ENCODE peak calls at places on chromosomes 12 and 14, in four cellular contexts. One of them, this sample, is unnamed. For H3K4me1, the result is how much of the 10 kb centered on the place peaks cover.

GRCh38 chr12:9404469-9405260 is 196.5 kb upstream of the PZP start:
- DNase-seq in H1: no peak
- DNase-seq in HepG2: no peak
- DNase-seq in esophagus muscularis mucosa: peak
- DNase-seq in this sample: no peak

GRCh38 chr12:13981296-13981962 is at the start of gene GRIN2B:
- DNase-seq in H1: no peak
- DNase-seq in HepG2: no peak
- DNase-seq in esophagus muscularis mucosa: no peak
- DNase-seq in this sample: no peak

GRCh38 chr14:46381674-46382073 is 269.9 kb downstream of the RPL10L start:
- DNase-seq in HepG2: no peak
- DNase-seq in H1: no peak
- DNase-seq in esophagus muscularis mucosa: no peak
- DNase-seq in this sample: no peak

GRCh38 chr14:69259531-69260245 is at the start of gene GALNT16:
- DNase-seq in HepG2: no peak
- DNase-seq in H1: no peak
- DNase-seq in esophagus muscularis mucosa: no peak
- DNase-seq in this sample: peak

GRCh38 chr12:13033266-13033875 is 10.8 kb upstream of the FAM234B start:
- DNase-seq in H1: no peak
- DNase-seq in esophagus muscularis mucosa: no peak
- DNase-seq in HepG2: no peak
- DNase-seq in this sample: no peak

GRCh38 chr14:60563113-60563512 is 54.2 kb downstream of the SIX6 start:
- DNase-seq in H1: no peak
- DNase-seq in HepG2: no peak
- DNase-seq in esophagus muscularis mucosa: no peak
- DNase-seq in this sample: no peak

GRCh38 chr14:68939893-68940613 is 39.0 kb downstream of the ACTN1 start:
- DNase-seq in H1: no peak
- DNase-seq in esophagus muscularis mucosa: no peak
- DNase-seq in HepG2: peak
- DNase-seq in this sample: peak

GRCh38 chr12:116053479-116054195 is 223.9 kb downstream of the MED13L start:
- DNase-seq in esophagus muscularis mucosa: no peak
- DNase-seq in HepG2: peak
- DNase-seq in H1: no peak
- DNase-seq in this sample: no peak

GRCh38 chr12:25701290-25701689 is 148.2 kb upstream of the LMNTD1 start:
- DNase-seq in H1: no peak
- DNase-seq in esophagus muscularis mucosa: no peak
- DNase-seq in HepG2: no peak
- DNase-seq in this sample: no peak

GRCh38 chr12:5499566-5500325 is 67.8 kb downstream of the NTF3 start:
- DNase-seq in H1: no peak
- DNase-seq in esophagus muscularis mucosa: no peak
- DNase-seq in HepG2: no peak
- DNase-seq in this sample: no peak

DNA sequence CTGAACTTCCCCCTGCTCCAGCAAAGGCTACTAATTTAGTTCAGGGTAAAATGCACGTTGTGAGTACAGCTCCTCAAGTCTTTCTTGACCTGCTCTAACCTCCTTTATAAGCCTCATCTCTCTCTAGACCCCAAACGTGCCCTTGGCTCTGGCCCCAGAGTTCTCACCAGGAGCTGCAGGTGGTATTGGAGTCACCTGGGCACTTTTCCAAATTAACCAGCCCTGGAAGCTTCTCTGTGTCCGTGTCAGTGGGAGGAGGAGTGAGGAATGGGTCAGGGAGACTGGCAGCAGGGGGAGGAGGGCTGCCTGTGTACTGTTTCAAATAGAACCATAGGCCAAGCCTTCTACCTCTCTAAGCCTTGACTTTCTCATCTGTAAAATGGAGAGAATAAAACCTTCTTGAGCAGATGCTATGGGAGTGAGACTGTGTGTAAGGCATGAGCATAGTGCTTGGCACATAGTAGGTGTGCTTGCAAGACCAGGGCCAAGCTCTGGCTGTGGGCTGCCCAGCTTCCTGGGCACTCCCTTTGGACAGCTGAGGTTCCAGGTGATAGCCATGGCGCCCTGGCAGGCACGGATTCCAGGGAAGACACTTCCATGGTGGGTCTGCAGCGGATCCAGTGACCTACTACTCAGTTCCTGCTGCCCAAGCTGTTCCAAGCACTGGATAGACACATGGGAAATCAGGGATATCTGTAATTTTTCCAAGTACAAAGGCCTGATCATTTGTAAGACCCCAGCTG is 24.4 kb downstream of the ASB2 start:
- DNase-seq in esophagus muscularis mucosa: no peak
- DNase-seq in H1: no peak
- DNase-seq in HepG2: no peak
- DNase-seq in this sample: no peak
- TF ChIP-seq EP300 in esophagus muscularis mucosa: no peak
- TF ChIP-seq EP300 in H1: no peak
- TF ChIP-seq EP300 in HepG2: no peak
- TF ChIP-seq EP300 in this sample: no peak

GRCh38 chr12:123134265-123134664 is 16.6 kb downstream of the PITPNM2 start:
- DNase-seq in HepG2: no peak
- DNase-seq in esophagus muscularis mucosa: no peak
- DNase-seq in H1: no peak
- DNase-seq in this sample: no peak
- TF ChIP-seq POLR2AphosphoS5 in HepG2: no peak
- TF ChIP-seq POLR2AphosphoS5 in esophagus muscularis mucosa: no peak
- TF ChIP-seq POLR2AphosphoS5 in H1: no peak
- TF ChIP-seq POLR2AphosphoS5 in this sample: no peak

GRCh38 chr12:1562813-1563412 is 31.5 kb downstream of the FBXL14 start:
- DNase-seq in H1: no peak
- DNase-seq in esophagus muscularis mucosa: no peak
- DNase-seq in HepG2: no peak
- DNase-seq in this sample: no peak

GRCh38 chr12:1572731-1573130 is 21.6 kb downstream of the FBXL14 start:
- DNase-seq in H1: no peak
- DNase-seq in HepG2: no peak
- DNase-seq in esophagus muscularis mucosa: no peak
- DNase-seq in this sample: no peak

GRCh38 chr12:1566449-1567135 is 27.8 kb downstream of the FBXL14 start:
- DNase-seq in esophagus muscularis mucosa: no peak
- DNase-seq in HepG2: no peak
- DNase-seq in H1: no peak
- DNase-seq in this sample: no peak

GRCh38 chr12:1565172-1565571 is 29.2 kb downstream of the FBXL14 start:
- DNase-seq in H1: no peak
- DNase-seq in esophagus muscularis mucosa: no peak
- DNase-seq in HepG2: no peak
- DNase-seq in this sample: no peak

DNA sequence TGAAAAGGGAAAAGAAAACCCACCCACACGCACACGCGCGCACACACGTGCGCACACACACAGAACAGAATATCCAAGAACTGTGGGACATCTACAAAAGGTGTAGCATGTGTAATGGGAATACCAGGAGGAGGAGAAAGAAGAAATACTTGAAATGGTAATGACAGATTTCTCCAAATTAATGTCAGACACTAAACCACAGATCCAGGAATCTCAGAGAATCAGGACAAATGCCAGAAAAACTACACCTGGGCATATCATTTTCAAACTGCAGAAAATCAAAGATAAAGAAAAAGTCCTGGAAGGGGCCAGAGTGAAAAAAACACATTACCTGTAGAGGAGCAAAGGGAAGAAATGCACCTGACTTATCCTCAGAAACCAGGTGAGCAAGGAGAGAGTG is 26.5 kb downstream of the FBXL14 start:
- DNase-seq in esophagus muscularis mucosa: no peak
- DNase-seq in HepG2: no peak
- DNase-seq in H1: no peak
- DNase-seq in this sample: no peak
- H3K4me1 ChIP-seq in esophagus muscularis mucosa: under half
- H3K4me1 ChIP-seq in HepG2: under half
- H3K4me1 ChIP-seq in H1: under half
- H3K4me1 ChIP-seq in this sample: under half

DNA sequence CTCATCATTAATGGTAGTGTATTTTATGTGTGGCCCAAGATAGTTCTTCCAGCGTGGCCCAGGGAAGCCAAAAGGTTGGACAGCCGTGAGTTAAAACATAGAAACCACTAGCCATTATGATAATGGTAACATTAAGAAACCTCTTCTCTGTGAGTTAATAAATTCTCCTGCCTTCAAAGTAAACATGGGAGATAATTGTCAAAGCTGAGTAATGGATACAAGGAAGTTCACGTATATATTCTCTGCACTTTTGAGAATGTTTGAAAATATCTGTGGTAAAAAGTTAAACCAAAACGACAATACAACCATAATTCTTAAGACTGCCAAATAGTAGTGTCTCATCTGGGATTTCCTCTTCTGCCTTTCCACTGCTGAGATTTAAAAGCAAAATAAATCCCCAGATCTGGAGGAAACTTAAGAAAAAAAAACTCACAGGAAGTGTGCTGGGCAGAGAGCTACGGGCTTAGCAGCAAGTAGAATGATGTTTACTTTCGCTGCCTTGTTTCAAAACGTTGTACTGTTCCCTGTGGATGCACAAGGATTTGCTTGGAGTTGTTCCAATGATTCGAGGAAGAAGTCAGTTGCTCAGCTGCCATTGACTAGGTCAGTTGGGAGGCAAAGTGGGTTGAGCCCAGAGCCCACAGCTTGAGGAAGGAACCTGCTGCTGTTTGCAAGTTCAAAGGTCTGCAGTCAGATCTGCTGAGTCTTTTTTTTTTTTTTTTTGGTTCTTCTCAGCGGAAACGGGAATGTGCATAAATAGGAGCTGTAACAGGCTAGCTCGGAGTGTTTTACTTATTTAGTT is 1.7 kb downstream of the TPCN1 start:
- DNase-seq in HepG2: peak
- DNase-seq in esophagus muscularis mucosa: no peak
- DNase-seq in H1: no peak
- DNase-seq in this sample: peak
- TF ChIP-seq EP300 in HepG2: no peak
- TF ChIP-seq EP300 in esophagus muscularis mucosa: no peak
- TF ChIP-seq EP300 in H1: no peak
- TF ChIP-seq EP300 in this sample: no peak

GRCh38 chr12:11545438-11546330 is 103.8 kb upstream of the ETV6 start:
- DNase-seq in HepG2: no peak
- DNase-seq in esophagus muscularis mucosa: no peak
- DNase-seq in H1: no peak
- DNase-seq in this sample: no peak
- TF ChIP-seq POLR2AphosphoS5 in HepG2: no peak
- TF ChIP-seq POLR2AphosphoS5 in esophagus muscularis mucosa: no peak
- TF ChIP-seq POLR2AphosphoS5 in H1: no peak
- TF ChIP-seq POLR2AphosphoS5 in this sample: no peak

GRCh38 chr14:22497144-22497423 is 91.9 kb downstream of the DAD1 start:
- DNase-seq in esophagus muscularis mucosa: no peak
- DNase-seq in HepG2: no peak
- DNase-seq in H1: no peak
- DNase-seq in this sample: no peak
- H3K4me1 ChIP-seq in esophagus muscularis mucosa: under half
- H3K4me1 ChIP-seq in HepG2: under half
- H3K4me1 ChIP-seq in H1: under half
- H3K4me1 ChIP-seq in this sample: under half